ENCODE peak calls at places on chromosome 7, in eight cellular contexts. M, I, F, Q, P, C, Z and N are unnamed samples.

GRCh38 chr7:39428221-39428620 is 138.0 kb upstream of the YAE1 start:
- DNase-seq in Z (no peak), I (no peak), F (no peak), C (peak; percentile 52), Q (no peak), M (peak; percentile 75), P (no peak), N (no peak)

GRCh38 chr7:144780071-144780608 is 55.7 kb downstream of the TPK1 start:
- DNase-seq in I (peak; percentile 47), Z (no peak), C (no peak), Q (no peak), P (no peak), M (no peak), F (no peak), N (no peak)

GRCh38 chr7:28410628-28411578 is 1.4 kb upstream of the CREB5 start:
- DNase-seq in F (no peak), M (no peak), Z (no peak), Q (peak; percentile 48), P (no peak), I (peak; percentile 77), C (peak; percentile 87), N (peak; percentile 26)

GRCh38 chr7:129443612-129444011 is 9.4 kb downstream of the STRIP2 start:
- DNase-seq in C (no peak), Z (no peak), M (no peak), Q (no peak), I (no peak), F (no peak), P (no peak), N (no peak)

GRCh38 chr7:36082910-36083309 is 70.1 kb upstream of the EEPD1 start:
- DNase-seq in M (no peak), I (peak; percentile 26), C (no peak), Z (no peak), Q (no peak), P (no peak), F (no peak), N (no peak)

GRCh38 chr7:10889266-10889898 is 84.3 kb upstream of the PHF14 start:
- DNase-seq in C (peak; percentile 72), Q (peak; percentile 80), P (peak; percentile 12), I (peak; percentile 78), Z (peak; percentile 37), M (no peak), F (peak; percentile 71), N (peak; percentile 71)

GRCh38 chr7:29292886-29293658 is 98.5 kb downstream of the CHN2 start:
- DNase-seq in C (no peak), Q (no peak), I (no peak), M (no peak), F (no peak), Z (no peak), P (no peak), N (no peak)

GRCh38 chr7:82156168-82156567 is 287.4 kb downstream of the CACNA2D1 start:
- DNase-seq in Q (no peak), I (no peak), C (no peak), F (no peak), P (no peak), Z (no peak), M (no peak), N (no peak)

GRCh38 chr7:97731736-97732370 is at the start of gene TAC1:
- DNase-seq in Q (no peak), C (peak; percentile 11), P (peak; percentile 6), F (no peak), M (no peak), Z (peak; percentile 40), I (no peak), N (no peak)

GRCh38 chr7:104328970-104329825 is 795 bp downstream of the LHFPL3 start:
- DNase-seq in I (no peak), Z (peak; percentile 8), M (no peak), F (no peak), P (no peak), C (no peak), Q (no peak), N (no peak)

GRCh38 chr7:114182837-114183236 is 231.8 kb upstream of the FOXP2 start:
- DNase-seq in P (no peak), Q (no peak), I (no peak), Z (no peak), M (no peak), C (no peak), F (no peak), N (no peak)

GRCh38 chr7:74587435-74588126 is 69.9 kb upstream of the GTF2I start:
- DNase-seq in M (peak; percentile 65), F (no peak), P (peak; percentile 78), C (peak; percentile 88), I (no peak), Q (peak; percentile 91), Z (peak; percentile 45), N (peak; percentile 84)

GRCh38 chr7:936131-937054 is 18.1 kb downstream of the ADAP1 start:
- DNase-seq in Z (no peak), C (peak; percentile 13), P (no peak), Q (peak; percentile 96), F (no peak), I (peak; percentile 94), M (no peak), N (peak; percentile 85)

GRCh38 chr7:101983147-101983811 is 165.9 kb downstream of the CUX1 start:
- DNase-seq in C (no peak), Q (peak; percentile 40), F (no peak), I (no peak), M (no peak), Z (no peak), P (no peak), N (no peak)

GRCh38 chr7:37570145-37570544 is 113.4 kb upstream of the GPR141 start:
- DNase-seq in C (no peak), M (no peak), Z (no peak), Q (no peak), P (no peak), F (no peak), I (no peak), N (no peak)

GRCh38 chr7:158395349-158395748 is 192.3 kb downstream of the PTPRN2 start:
- DNase-seq in C (no peak), I (no peak), P (no peak), Z (no peak), F (no peak), M (no peak), Q (no peak), N (no peak)

GRCh38 chr7:98234429-98235147 is 17.4 kb downstream of the TECPR1 start:
- DNase-seq in P (no peak), F (no peak), M (no peak), Q (no peak), C (peak; percentile 19), I (no peak), Z (no peak), N (no peak)

GRCh38 chr7:130896051-130896881 is 162.3 kb upstream of the KLF14 start:
- DNase-seq in Z (peak; percentile 31), P (no peak), I (no peak), Q (no peak), C (peak; percentile 68), F (no peak), M (no peak), N (no peak)

GRCh38 chr7:134916428-134916883 is 69.9 kb upstream of the AGBL3 start:
- DNase-seq in Z (no peak), F (no peak), Q (no peak), I (no peak), M (peak; percentile 34), P (no peak), C (no peak), N (no peak)

GRCh38 chr7:152723364-152723763 is 36.2 kb upstream of the ACTR3B start:
- DNase-seq in P (no peak), Z (no peak), Q (no peak), F (no peak), M (no peak), C (no peak), I (no peak), N (no peak)

GRCh38 chr7:115356139-115356746 is 434.3 kb downstream of the MDFIC start:
- DNase-seq in C (peak; percentile 61), M (no peak), F (peak; percentile 34), Q (peak; percentile 29), Z (no peak), I (peak; percentile 47), P (no peak), N (no peak)

GRCh38 chr7:33661430-33662160 is 243.7 kb upstream of the BMPER start:
- DNase-seq in F (no peak), Z (no peak), I (no peak), Q (no peak), M (no peak), P (no peak), C (no peak), N (no peak)

GRCh38 chr7:38374507-38374906 is 101.1 kb upstream of the TARP start:
- DNase-seq in F (peak; percentile 24), Z (peak; percentile 64), C (peak; percentile 46), Q (peak; percentile 69), I (peak; percentile 75), M (no peak), P (no peak), N (peak; percentile 61)

DNA sequence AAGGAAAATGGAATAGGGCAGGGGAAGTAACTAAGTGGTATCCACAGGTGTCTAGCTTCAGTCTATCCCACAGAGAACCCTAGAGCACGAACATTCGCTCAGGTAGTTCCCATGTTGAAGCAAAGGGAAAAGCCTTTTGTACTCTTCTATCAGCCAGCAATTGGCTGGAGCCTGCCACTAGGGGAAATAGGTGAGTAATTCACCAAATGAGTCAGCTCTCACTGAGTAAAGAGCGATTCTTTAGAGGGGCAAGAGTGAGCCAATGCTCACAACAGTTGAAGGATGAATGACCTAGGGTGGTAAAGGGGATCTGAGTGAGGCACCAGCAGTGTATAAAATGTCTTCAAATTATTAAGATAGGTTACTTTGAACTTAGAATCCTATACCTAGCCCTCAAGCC is 94.1 kb upstream of the ZNF800 start:
- DNase-seq in Q (peak; percentile 7), C (no peak), P (no peak), I (no peak), M (no peak), F (no peak), Z (no peak), N (no peak)
- TF ChIP-seq CTCF in Q (peak; percentile 16), C (no peak), P (no peak), I (no peak), M (no peak), F (no peak), Z (no peak), N (no peak)

GRCh38 chr7:123184271-123184670 is 15.5 kb downstream of the SLC13A1 start:
- DNase-seq in Q (no peak), M (no peak), I (no peak), F (peak; percentile 70), P (no peak), Z (no peak), C (no peak), N (no peak)
- TF ChIP-seq CTCF in Q (no peak), M (no peak), I (no peak), F (no peak), P (no peak), Z (no peak), C (no peak), N (no peak)

GRCh38 chr7:48035301-48035966 is at the start of gene C7orf57:
- DNase-seq in F (peak; percentile 81), M (no peak), P (peak; percentile 50), I (no peak), Q (peak; percentile 73), Z (peak; percentile 95), C (peak; percentile 78), N (peak; percentile 93)
- TF ChIP-seq CTCF in F (no peak), M (peak; percentile 46), P (no peak), I (no peak), Q (no peak), Z (no peak), C (no peak), N (no peak)

DNA sequence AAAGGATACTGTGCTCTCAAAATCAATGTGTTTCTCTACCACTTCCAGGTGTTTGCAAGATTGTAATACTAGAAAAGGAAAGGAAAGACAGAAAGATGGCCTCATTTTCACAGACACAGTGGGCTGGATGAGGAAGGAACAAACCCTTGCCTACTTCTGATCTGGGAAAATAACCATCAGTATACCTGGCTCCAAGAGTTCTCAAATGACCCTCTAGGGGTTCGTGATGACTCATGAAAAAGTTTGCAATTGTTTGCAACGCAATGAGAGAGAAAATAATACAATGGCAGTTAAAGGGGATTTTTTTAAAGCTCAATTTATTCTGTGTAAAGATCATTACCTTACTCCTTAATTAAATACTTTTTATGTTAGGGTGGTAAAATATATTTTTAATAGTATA is 197.6 kb upstream of the INHBA start:
- DNase-seq in F (no peak), I (no peak), C (no peak), M (no peak), Z (no peak), Q (no peak), P (no peak), N (no peak)
- TF ChIP-seq CTCF in F (no peak), I (no peak), C (no peak), M (no peak), Z (no peak), Q (no peak), P (no peak), N (no peak)